ENCODE peak calls at places on chromosomes 16 and 17, in nine cellular contexts. D is SJSA1; T is stimulated activated naive CD8-positive, alpha-beta T cell treated with anti-CD3 and anti-CD28 coated beads, Interleukin-15, amount 100 ng/mL, for 72 hours; L is NCI-H2081; V is AG10803; X is activated gamma-delta T cell treated with anti-CD3 and anti-CD28 coated beads, Interleukin-2, amount 50 U/mL, for 16 hours; U is cardiac muscle cell; I is heart right ventricle; S is transverse colon. Q is an unnamed sample.

GRCh38 chr17:13074026-13074425 is 56.2 kb upstream of the ELAC2 start:
- DNase-seq in S (no peak), T (no peak), L (no peak), V (peak; percentile 69), D (peak; percentile 48), X (no peak), U (peak; percentile 10), I (no peak), Q (no peak)

GRCh38 chr17:66904760-66905637 is 59.5 kb upstream of the CACNG4 start:
- DNase-seq in V (peak; percentile 48), S (no peak), T (no peak), L (peak; percentile 83), X (no peak), U (peak; percentile 92), D (peak; percentile 95), I (peak; percentile 28), Q (no peak)

GRCh38 chr16:66508914-66509496 is 40.9 kb downstream of the TK2 start:
- DNase-seq in L (no peak), D (no peak), S (no peak), V (no peak), I (no peak), T (no peak), X (no peak), U (no peak), Q (no peak)

GRCh38 chr17:3594976-3595375 is 14.2 kb downstream of the TRPV1 start:
- DNase-seq in V (peak; percentile 5), L (no peak), D (no peak), T (no peak), S (no peak), X (no peak), I (no peak), U (peak; percentile 28), Q (no peak)

GRCh38 chr17:31533546-31534155 is 142.2 kb downstream of the RAB11FIP4 start:
- DNase-seq in L (peak; percentile 5), D (peak; percentile 46), U (peak; percentile 79), V (peak; percentile 68), T (no peak), I (no peak), S (no peak), X (no peak), Q (peak; percentile 21)

GRCh38 chr17:79902146-79902791 is 63.0 kb upstream of the CBX4 start:
- DNase-seq in L (no peak), U (no peak), I (no peak), D (no peak), X (no peak), T (no peak), V (no peak), S (no peak), Q (no peak)

GRCh38 chr17:57174591-57174990 is 81.7 kb upstream of the MSI2 start:
- DNase-seq in D (no peak), V (no peak), L (no peak), T (no peak), X (no peak), I (no peak), U (no peak), S (no peak), Q (no peak)

GRCh38 chr17:65387322-65387721 is 174.1 kb downstream of the AXIN2 start:
- DNase-seq in I (no peak), L (no peak), U (no peak), X (no peak), D (no peak), V (no peak), T (no peak), S (no peak), Q (no peak)

GRCh38 chr16:89473791-89474414 is 16.5 kb downstream of the ANKRD11 start:
- DNase-seq in T (no peak), D (no peak), I (no peak), S (no peak), V (peak; percentile 65), X (no peak), L (no peak), U (peak; percentile 62), Q (no peak)

GRCh38 chr17:17729620-17730249 is 48.5 kb downstream of the RAI1 start:
- DNase-seq in T (peak; percentile 58), I (no peak), D (no peak), X (peak; percentile 37), V (no peak), S (peak; percentile 64), U (no peak), L (peak; percentile 12), Q (peak; percentile 35)

GRCh38 chr17:80024206-80024972 is 11.3 kb downstream of the TBC1D16 start:
- DNase-seq in S (no peak), V (peak; percentile 12), I (no peak), D (no peak), U (no peak), T (no peak), L (no peak), X (no peak), Q (no peak)

GRCh38 chr16:68737730-68738590 is 868 bp downstream of the CDH1 start:
- DNase-seq in T (no peak), I (no peak), S (peak; percentile 86), X (no peak), D (no peak), L (peak; percentile 8), V (no peak), U (no peak), Q (no peak)

GRCh38 chr16:30738984-30739951 is 9.0 kb upstream of the PHKG2 start:
- DNase-seq in L (no peak), X (no peak), V (no peak), D (no peak), U (no peak), S (no peak), I (no peak), T (no peak), Q (no peak)

GRCh38 chr16:70298988-70299938 is at the start of gene DDX19B:
- DNase-seq in L (peak; percentile 43), D (peak; percentile 55), U (peak; percentile 75), T (peak; percentile 55), X (peak; percentile 31), I (peak; percentile 79), V (peak; percentile 62), S (peak; percentile 87), Q (peak; percentile 13)

GRCh38 chr17:75473246-75473645 is 16.8 kb downstream of the TMEM94 start:
- DNase-seq in I (no peak), D (no peak), L (no peak), U (peak; percentile 35), S (no peak), V (no peak), T (no peak), X (no peak), Q (no peak)

GRCh38 chr17:74356640-74357465 is 4.8 kb downstream of the BTBD17 start:
- DNase-seq in I (no peak), D (no peak), U (no peak), V (no peak), T (peak; percentile 23), L (no peak), X (no peak), S (no peak), Q (no peak)

GRCh38 chr17:68512967-68513474 is 791 bp downstream of the PRKAR1A start:
- DNase-seq in V (peak; percentile 54), X (no peak), D (peak; percentile 76), S (peak; percentile 24), T (peak; percentile 24), L (no peak), I (no peak), U (peak; percentile 67), Q (no peak)

GRCh38 chr17:61492759-61493526 is 40.7 kb downstream of the TBX4 start:
- DNase-seq in T (no peak), V (peak; percentile 84), D (no peak), U (peak; percentile 21), S (no peak), L (no peak), I (no peak), X (no peak), Q (no peak)

GRCh38 chr17:57898487-57899311 is 48.9 kb upstream of the MRPS23 start:
- DNase-seq in L (no peak), I (peak; percentile 78), X (no peak), S (peak; percentile 54), U (peak; percentile 38), V (peak; percentile 86), T (no peak), D (peak; percentile 90), Q (no peak)

GRCh38 chr17:72365857-72366415 is 245.1 kb downstream of the SOX9 start:
- DNase-seq in S (no peak), V (peak; percentile 85), D (no peak), I (no peak), L (no peak), T (no peak), X (no peak), U (peak; percentile 72), Q (no peak)

GRCh38 chr17:69864531-69864930 is 210.5 kb upstream of the KCNJ16 start:
- DNase-seq in X (no peak), U (no peak), V (peak; percentile 44), L (no peak), T (no peak), I (no peak), S (no peak), D (no peak), Q (no peak)

GRCh38 chr17:60598001-60598736 is 1.8 kb upstream of the PPM1D start:
- DNase-seq in L (no peak), V (no peak), X (no peak), U (no peak), D (no peak), S (no peak), T (no peak), I (no peak), Q (no peak)

GRCh38 chr17:1730345-1731193 is 6.1 kb downstream of the WDR81 start:
- DNase-seq in I (peak; percentile 86), V (peak; percentile 82), S (peak; percentile 67), L (no peak), D (no peak), U (peak; percentile 97), T (no peak), X (no peak), Q (no peak)

GRCh38 chr16:15640966-15641365 is 2.0 kb downstream of the MARF1 start:
- DNase-seq in D (no peak), V (no peak), U (no peak), X (no peak), S (no peak), T (no peak), L (no peak), I (no peak), Q (no peak)

GRCh38 chr16:29306953-29307597 is 99.4 kb downstream of the NPIPB11 start:
- DNase-seq in T (no peak), I (no peak), D (no peak), X (no peak), S (no peak), V (no peak), U (no peak), L (no peak), Q (no peak)

GRCh38 chr17:48258317-48258716 is 150.8 kb downstream of the SNX11 start:
- DNase-seq in S (no peak), L (no peak), U (no peak), D (no peak), X (no peak), V (no peak), I (no peak), T (no peak), Q (no peak)

GRCh38 chr16:86515420-86515779 is 5.1 kb downstream of the FOXF1 start:
- DNase-seq in T (no peak), S (no peak), L (no peak), U (no peak), X (no peak), I (no peak), V (no peak), D (peak; percentile 77), Q (no peak)

GRCh38 chr17:81870155-81870977 is 771 bp downstream of the ARHGDIA start:
- DNase-seq in S (peak; percentile 57), L (peak; percentile 28), D (peak; percentile 76), V (peak; percentile 45), T (peak; percentile 66), U (peak; percentile 58), I (peak; percentile 35), X (no peak), Q (no peak)

Q was measured in stimulated activated CD8-positive, alpha-beta memory T cell treated with anti-CD3 and anti-CD28 coated beads, Interleukin-7, amount 100 ng/mL, for 4 hours.